ENCODE peak calls at places on chromosomes 13 and 19, in seven cellular contexts. J is naive thymus-derived CD4-positive, alpha-beta T cell; V is BJ; S is left lung; O is fibroblast of lung; M is esophagus squamous epithelium; Q is heart right ventricle. L is an unnamed sample. For H3K36me3, the result is how much of the 10 kb centered on the place peaks cover.

GRCh38 chr13:44439615-44440014 is 66.0 kb downstream of the SERP2 start:
- DNase-seq in O (no peak), S (no peak), Q (no peak), M (no peak), J (no peak), V (no peak), L (no peak)

GRCh38 chr19:55146648-55147218 is 2.3 kb downstream of the TNNT1 start:
- DNase-seq in V (no peak), S (no peak), O (no peak), M (no peak), J (no peak), Q (no peak), L (peak)

GRCh38 chr19:35169226-35169995 is 14.9 kb downstream of the FXYD5 start:
- DNase-seq in Q (no peak), V (no peak), M (no peak), S (no peak), J (no peak), O (no peak), L (no peak)

GRCh38 chr13:41145136-41145908 is 12.7 kb upstream of the KBTBD6 start:
- DNase-seq in J (no peak), O (peak), M (no peak), V (no peak), Q (no peak), S (no peak), L (no peak)

GRCh38 chr13:54196684-54197083 is 1168.1 kb downstream of the OLFM4 start:
- DNase-seq in Q (no peak), M (no peak), O (no peak), V (no peak), J (no peak), S (no peak), L (no peak)

GRCh38 chr19:35048911-35049411 is 7.4 kb downstream of the HPN start:
- DNase-seq in J (no peak), M (no peak), Q (peak), O (no peak), S (no peak), V (no peak), L (no peak)

GRCh38 chr13:52800856-52801255 is 47.6 kb downstream of the PCDH8 start:
- DNase-seq in V (no peak), M (no peak), J (no peak), O (no peak), S (no peak), Q (no peak), L (no peak)

GRCh38 chr19:16125738-16126495 is 14.2 kb downstream of the RAB8A start:
- DNase-seq in M (no peak), V (no peak), S (peak), J (no peak), Q (no peak), O (no peak), L (no peak)

GRCh38 chr13:89969996-89970709 is 1377.3 kb upstream of the MIR17HG start:
- DNase-seq in M (no peak), Q (no peak), J (no peak), V (no peak), O (peak), S (no peak), L (no peak)

GRCh38 chr13:75656590-75656989 is 20.5 kb downstream of the LMO7 start:
- DNase-seq in Q (no peak), S (no peak), J (no peak), V (no peak), O (peak), M (no peak), L (no peak)

GRCh38 chr13:98284677-98285076 is 107.6 kb upstream of the RNF113B start:
- DNase-seq in M (no peak), V (no peak), J (no peak), O (no peak), S (no peak), Q (no peak), L (no peak)

GRCh38 chr13:94712287-94712811 is at the start of gene SOX21:
- DNase-seq in V (no peak), O (no peak), S (peak), Q (no peak), M (no peak), J (no peak), L (peak)

GRCh38 chr19:47018923-47019322 is 714 bp upstream of the NPAS1 start:
- DNase-seq in Q (no peak), M (no peak), O (no peak), J (no peak), S (no peak), V (no peak), L (no peak)

GRCh38 chr19:46913198-46913851 is 52.5 kb downstream of the ARHGAP35 start:
- DNase-seq in J (no peak), M (no peak), V (no peak), S (no peak), Q (no peak), O (no peak), L (peak)

GRCh38 chr13:41696163-41697003 is 239.0 kb downstream of the RGCC start:
- DNase-seq in O (peak), M (no peak), J (no peak), V (peak), S (no peak), Q (no peak), L (peak)

DNA sequence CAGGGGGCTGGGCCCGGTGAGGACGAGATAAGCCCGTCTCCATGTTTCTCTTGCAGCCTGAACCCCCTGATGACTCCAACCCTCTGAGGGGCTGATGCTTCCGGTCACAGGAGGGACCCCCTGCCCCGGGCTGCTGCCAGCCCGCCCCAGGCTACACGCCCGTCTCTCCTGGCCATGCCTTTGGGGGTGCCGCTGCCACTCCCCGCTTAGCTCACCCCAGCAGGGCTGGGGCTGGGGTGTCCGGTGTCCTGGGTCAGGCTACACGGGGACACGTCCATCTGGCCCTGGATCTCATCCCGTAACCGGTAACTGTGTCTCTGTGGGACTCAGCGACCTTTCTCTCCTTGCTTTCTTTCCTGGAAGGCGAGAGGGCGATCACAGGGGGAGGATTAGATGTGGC is 40.8 kb downstream of the GADD45B start:
- DNase-seq in Q (no peak), V (no peak), S (peak), O (no peak), M (no peak), J (no peak), L (no peak)
- H3K36me3 ChIP-seq in Q (under half), V (under half), S (under half), O (under half), M (under half), J (under half), L (under half)

DNA sequence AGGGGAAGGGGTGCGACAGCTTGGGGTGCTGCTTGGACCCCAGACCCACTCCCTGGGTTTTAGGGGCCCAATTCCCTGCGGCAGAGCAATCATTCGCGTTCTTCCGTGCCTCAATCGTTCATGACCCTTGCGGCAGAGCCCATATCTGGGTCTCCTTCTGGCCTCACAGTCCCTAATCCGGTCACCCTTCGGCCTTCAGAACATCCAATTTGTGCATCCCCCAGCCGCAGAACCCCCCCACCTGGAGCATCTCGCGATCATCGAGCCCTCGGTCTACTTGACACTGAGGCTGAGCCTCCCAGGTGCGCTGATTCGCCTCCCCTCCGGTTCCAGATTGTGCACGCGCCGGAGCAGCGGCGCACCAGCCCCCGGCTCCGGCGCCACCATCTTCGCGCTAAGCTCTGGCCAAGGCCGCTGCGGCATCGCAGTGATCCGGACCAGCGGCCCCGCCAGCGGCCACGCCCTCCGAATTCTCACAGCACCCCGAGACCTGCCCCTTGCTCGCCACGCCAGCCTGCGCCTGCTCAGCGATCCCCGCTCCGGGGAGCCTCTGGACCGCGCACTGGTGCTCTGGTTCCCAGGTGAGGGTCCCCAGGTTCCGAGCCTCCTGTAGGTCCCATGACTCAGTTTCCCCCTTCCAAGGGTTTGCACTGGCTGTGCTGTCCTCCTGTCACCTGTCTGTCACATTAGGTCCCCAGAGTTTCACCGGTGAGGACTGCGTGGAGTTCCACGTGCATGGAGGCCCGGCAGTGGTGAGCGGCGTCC is 504 bp downstream of the GTPBP3 start:
- DNase-seq in Q (no peak), V (no peak), S (no peak), J (no peak), M (no peak), O (no peak), L (no peak)
- H3K36me3 ChIP-seq in Q (under half), V (under half), S (under half), J (under half), M (under half), O (under half), L (under half)

GRCh38 chr19:43928820-43929219 is 6.3 kb downstream of the ZNF45 start:
- DNase-seq in Q (no peak), V (no peak), O (no peak), S (no peak), J (no peak), M (no peak), L (no peak)
- H3K36me3 ChIP-seq in Q (half or more), V (under half), O (under half), S (under half), J (under half), M (half or more), L (half or more)

GRCh38 chr13:110442946-110443632 is 118.4 kb downstream of the RAB20 start:
- DNase-seq in Q (no peak), O (peak), M (no peak), J (no peak), S (no peak), V (no peak), L (no peak)

GRCh38 chr13:110444226-110444653 is 117.3 kb downstream of the RAB20 start:
- DNase-seq in V (no peak), M (no peak), J (no peak), S (no peak), O (peak), Q (no peak), L (no peak)

GRCh38 chr13:110445183-110445582 is 116.3 kb downstream of the RAB20 start:
- DNase-seq in Q (no peak), O (peak), V (no peak), M (no peak), J (no peak), S (no peak), L (no peak)

GRCh38 chr13:110445722-110446569 is 115.6 kb downstream of the RAB20 start:
- DNase-seq in J (no peak), O (no peak), S (no peak), Q (no peak), V (no peak), M (no peak), L (no peak)

GRCh38 chr13:110443633-110444225 is 117.8 kb downstream of the RAB20 start:
- DNase-seq in J (no peak), S (no peak), M (no peak), V (no peak), O (no peak), Q (no peak), L (no peak)
- H3K36me3 ChIP-seq in J (under half), S (under half), M (under half), V (under half), O (under half), Q (half or more), L (under half)

GRCh38 chr19:3964256-3965194 is 6.4 kb downstream of the DAPK3 start:
- DNase-seq in S (no peak), Q (no peak), O (no peak), J (no peak), V (no peak), M (no peak), L (no peak)
- H3K36me3 ChIP-seq in S (under half), Q (half or more), O (under half), J (under half), V (half or more), M (half or more), L (half or more)

GRCh38 chr19:11041194-11041593 is 48.1 kb upstream of the LDLR start:
- DNase-seq in Q (no peak), M (no peak), J (no peak), S (no peak), V (no peak), O (no peak), L (no peak)
- H3K36me3 ChIP-seq in Q (half or more), M (half or more), J (under half), S (under half), V (under half), O (under half), L (half or more)

DNA sequence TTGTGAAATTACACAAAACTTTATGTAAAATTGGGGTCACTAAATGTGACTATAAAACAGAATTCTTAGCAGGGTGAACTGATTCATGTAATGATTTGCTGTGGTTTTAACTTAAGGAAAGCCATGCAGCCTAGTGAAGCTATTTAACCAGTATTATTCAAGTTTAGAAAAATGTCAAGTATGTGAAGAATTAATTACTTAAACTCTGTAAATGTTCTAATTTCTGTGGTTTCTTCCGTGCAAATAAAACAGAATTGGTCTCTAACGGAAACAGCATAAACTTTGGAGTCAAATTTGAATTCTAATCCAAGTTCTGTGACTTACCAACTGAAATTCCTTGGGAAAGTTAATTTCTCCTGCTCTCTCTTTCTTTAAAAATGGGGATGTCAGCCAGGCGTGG is 13.3 kb downstream of the CDC16 start:
- DNase-seq in J (no peak), O (peak), Q (no peak), S (no peak), V (peak), M (no peak), L (no peak)
- H3K36me3 ChIP-seq in J (under half), O (under half), Q (half or more), S (under half), V (under half), M (half or more), L (half or more)

DNA sequence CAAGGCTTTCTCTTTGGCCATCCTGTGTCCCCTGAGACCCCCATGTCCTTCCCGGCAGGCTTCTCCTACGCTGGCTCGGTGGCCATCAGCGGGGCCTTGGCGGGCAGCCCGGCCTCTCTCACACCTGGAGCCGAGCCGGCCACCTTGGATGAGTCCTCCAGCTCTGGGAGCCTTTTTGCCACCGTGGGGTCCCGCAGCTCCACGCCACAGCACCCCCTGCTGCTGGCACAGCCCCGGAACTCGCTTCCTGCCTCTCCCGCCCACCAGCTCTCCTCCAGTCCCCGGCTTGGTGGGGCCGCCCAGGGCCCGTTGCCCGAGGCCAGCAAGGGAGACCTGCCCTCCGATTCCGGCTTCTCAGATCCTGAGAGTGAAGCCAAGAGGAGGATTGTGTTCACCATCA is 14.2 kb downstream of the PLEKHJ1 start:
- DNase-seq in Q (no peak), V (no peak), J (no peak), M (no peak), S (no peak), O (no peak), L (no peak)
- H3K36me3 ChIP-seq in Q (half or more), V (half or more), J (under half), M (half or more), S (under half), O (under half), L (half or more)

DNA sequence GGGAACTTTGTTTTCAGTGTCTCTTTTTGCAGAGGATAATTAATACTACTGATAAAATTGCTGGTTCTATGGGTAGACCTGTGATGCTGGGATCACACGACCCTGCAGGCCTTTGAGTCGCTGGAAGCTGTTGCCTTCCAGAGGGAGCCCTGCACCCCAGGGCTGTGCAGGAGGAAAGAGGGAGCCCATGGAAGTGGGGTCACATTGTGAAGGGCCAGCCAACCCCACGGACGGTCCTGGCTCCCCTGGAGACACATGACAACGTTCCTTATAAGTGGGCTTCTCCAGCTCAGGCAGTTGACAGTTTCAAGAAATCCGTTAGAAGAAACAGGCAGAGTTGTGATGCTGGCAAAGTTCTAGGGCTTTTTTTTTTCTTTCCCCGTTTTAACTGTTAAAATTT is 98.0 kb downstream of the ZDHHC20 start:
- DNase-seq in V (no peak), Q (no peak), M (no peak), J (no peak), O (no peak), S (no peak), L (no peak)
- H3K36me3 ChIP-seq in V (under half), Q (under half), M (under half), J (under half), O (under half), S (under half), L (under half)

GRCh38 chr19:11007376-11007775 is 46.5 kb downstream of the SMARCA4 start:
- DNase-seq in J (no peak), O (no peak), M (no peak), Q (no peak), V (no peak), S (no peak), L (no peak)

GRCh38 chr19:11013771-11014170 is 52.9 kb downstream of the SMARCA4 start:
- DNase-seq in J (no peak), M (no peak), S (no peak), Q (no peak), O (no peak), V (no peak), L (no peak)

GRCh38 chr19:11008111-11008510 is 47.3 kb downstream of the SMARCA4 start:
- DNase-seq in J (no peak), O (no peak), M (no peak), Q (no peak), V (no peak), S (no peak), L (no peak)

GRCh38 chr19:11012507-11012906 is 51.7 kb downstream of the SMARCA4 start:
- DNase-seq in J (no peak), Q (no peak), S (no peak), V (no peak), O (no peak), M (no peak), L (no peak)

GRCh38 chr19:11010041-11010440 is 49.2 kb downstream of the SMARCA4 start:
- DNase-seq in O (no peak), J (no peak), V (no peak), Q (no peak), S (no peak), M (no peak), L (no peak)
- H3K36me3 ChIP-seq in O (under half), J (under half), V (under half), Q (half or more), S (under half), M (half or more), L (half or more)

L was measured in HAP-1.